ENCODE peak calls at places on chromosomes 7 and 10, in five cellular contexts. P is IMR-90, D is upper lobe of left lung, U is body of pancreas, M is heart left ventricle. C is an unnamed sample.

GRCh38 chr7:28711096-28711495 is 247.0 kb downstream of the TRIL start:
- DNase-seq in U (no peak), D (no peak), P (no peak), M (no peak), C (no peak)

GRCh38 chr10:71598673-71599072 is 120.9 kb downstream of the C10orf105 start:
- DNase-seq in U (peak; percentile 60), D (no peak), P (no peak), M (peak; percentile 74), C (peak; percentile 90)

GRCh38 chr10:4770766-4771553 is 55.0 kb upstream of the AKR1E2 start:
- DNase-seq in D (no peak), U (no peak), M (no peak), P (peak; percentile 98), C (no peak)

GRCh38 chr10:112960151-112960681 is 10.2 kb downstream of the TCF7L2 start:
- DNase-seq in U (no peak), D (no peak), P (no peak), M (no peak), C (peak; percentile 74)

GRCh38 chr10:24255907-24256306 is 47.0 kb downstream of the KIAA1217 start:
- DNase-seq in U (peak; percentile 31), D (no peak), P (no peak), M (peak; percentile 34), C (peak; percentile 85)

GRCh38 chr10:114061148-114061547 is 17.5 kb downstream of the ADRB1 start:
- DNase-seq in P (no peak), M (no peak), U (no peak), D (no peak), C (no peak)

GRCh38 chr7:80859272-80859970 is 59.4 kb downstream of the SEMA3C start:
- DNase-seq in M (peak; percentile 12), P (peak; percentile 48), D (no peak), U (no peak), C (peak; percentile 89)

GRCh38 chr7:27160147-27160545 is 3.7 kb upstream of the HOXA7 start:
- DNase-seq in P (no peak), M (no peak), D (peak; percentile 72), U (peak; percentile 9), C (no peak)

GRCh38 chr10:120108941-120109340 is 216.4 kb downstream of the SEC23IP start:
- DNase-seq in U (no peak), D (no peak), M (no peak), P (no peak), C (no peak)

GRCh38 chr7:39560997-39561396 is 5.2 kb upstream of the YAE1 start:
- DNase-seq in U (no peak), P (no peak), D (no peak), M (no peak), C (no peak)

GRCh38 chr7:77442631-77443420 is 26.7 kb upstream of the GSAP start:
- DNase-seq in D (no peak), M (no peak), P (peak; percentile 50), U (no peak), C (no peak)

GRCh38 chr7:117164578-117164977 is 158.3 kb downstream of the WNT2 start:
- DNase-seq in D (no peak), U (no peak), M (no peak), P (peak; percentile 86), C (no peak)

GRCh38 chr10:133401981-133402725 is 8.2 kb downstream of the MTG1 start:
- DNase-seq in M (no peak), P (no peak), U (no peak), D (peak; percentile 62), C (peak; percentile 85)

GRCh38 chr10:96998329-96998888 is 166.3 kb downstream of the LCOR start:
- DNase-seq in U (peak; percentile 28), M (no peak), P (peak; percentile 87), D (no peak), C (no peak)

GRCh38 chr7:134826105-134826504 is 46.7 kb downstream of the CALD1 start:
- DNase-seq in P (peak; percentile 91), M (peak; percentile 59), U (no peak), D (no peak), C (no peak)

GRCh38 chr10:44389150-44389549 is 4.3 kb upstream of the CXCL12 start:
- DNase-seq in M (peak; percentile 65), D (no peak), U (peak; percentile 74), P (no peak), C (peak; percentile 81)

GRCh38 chr7:54810401-54810800 is 51.4 kb upstream of the SEC61G start:
- DNase-seq in M (no peak), P (peak; percentile 29), D (no peak), U (no peak), C (no peak)

GRCh38 chr7:55573526-55573925 is 1.2 kb upstream of the VOPP1 start:
- DNase-seq in U (no peak), M (no peak), P (peak; percentile 55), D (no peak), C (no peak)

DNA sequence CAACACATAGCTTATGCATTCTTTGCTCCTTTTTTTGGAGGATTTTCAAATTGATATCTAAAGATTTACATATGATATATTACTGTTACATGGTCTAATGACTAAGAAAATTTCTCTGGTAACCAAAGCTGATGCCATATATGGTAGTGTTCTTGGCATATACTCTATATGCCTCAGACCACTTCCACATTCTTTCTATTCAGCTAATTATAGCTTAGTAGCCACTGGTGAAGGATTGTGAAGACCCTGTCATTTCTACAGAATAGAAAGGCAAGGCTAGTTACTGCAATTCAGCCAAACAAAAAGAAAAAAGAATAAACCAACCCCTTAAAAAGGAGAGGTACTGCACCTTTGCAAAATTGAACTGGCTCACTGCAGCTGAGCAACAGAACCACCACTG is 3.7 kb downstream of the PURB start:
- DNase-seq in D (no peak), U (no peak), P (peak; percentile 88), M (no peak), C (no peak)
- TF ChIP-seq POLR2A in D (no peak), U (no peak), P (peak; percentile 48), M (no peak), C (no peak)

GRCh38 chr10:79404231-79404609 is 41.2 kb downstream of the ZCCHC24 start:
- DNase-seq in U (peak; percentile 35), M (peak; percentile 82), D (no peak), P (peak; percentile 76), C (peak; percentile 95)

GRCh38 chr10:79403441-79404230 is 41.8 kb downstream of the ZCCHC24 start:
- DNase-seq in D (peak; percentile 78), P (no peak), M (peak; percentile 81), U (no peak), C (no peak)

GRCh38 chr10:79405995-79406515 is 39.4 kb downstream of the ZCCHC24 start:
- DNase-seq in M (no peak), D (no peak), P (no peak), U (no peak), C (no peak)

GRCh38 chr10:79405221-79405994 is 40.0 kb downstream of the ZCCHC24 start:
- DNase-seq in P (no peak), U (peak; percentile 12), D (no peak), M (no peak), C (no peak)

GRCh38 chr10:79404690-79405131 is 40.7 kb downstream of the ZCCHC24 start:
- DNase-seq in M (no peak), U (peak; percentile 9), P (no peak), D (no peak), C (peak; percentile 81)
- H3K4me3 ChIP-seq in M (no peak overlapping the region), U (no peak overlapping the region), P (no peak overlapping the region), D (no peak overlapping the region), C (no peak overlapping the region)

GRCh38 chr7:18475488-18475887 is 20.1 kb upstream of the HDAC9 start:
- DNase-seq in P (no peak), D (no peak), U (no peak), M (no peak), C (no peak)
- TF ChIP-seq CTCF in P (no peak), D (no peak), U (no peak), M (no peak), C (no peak)

DNA sequence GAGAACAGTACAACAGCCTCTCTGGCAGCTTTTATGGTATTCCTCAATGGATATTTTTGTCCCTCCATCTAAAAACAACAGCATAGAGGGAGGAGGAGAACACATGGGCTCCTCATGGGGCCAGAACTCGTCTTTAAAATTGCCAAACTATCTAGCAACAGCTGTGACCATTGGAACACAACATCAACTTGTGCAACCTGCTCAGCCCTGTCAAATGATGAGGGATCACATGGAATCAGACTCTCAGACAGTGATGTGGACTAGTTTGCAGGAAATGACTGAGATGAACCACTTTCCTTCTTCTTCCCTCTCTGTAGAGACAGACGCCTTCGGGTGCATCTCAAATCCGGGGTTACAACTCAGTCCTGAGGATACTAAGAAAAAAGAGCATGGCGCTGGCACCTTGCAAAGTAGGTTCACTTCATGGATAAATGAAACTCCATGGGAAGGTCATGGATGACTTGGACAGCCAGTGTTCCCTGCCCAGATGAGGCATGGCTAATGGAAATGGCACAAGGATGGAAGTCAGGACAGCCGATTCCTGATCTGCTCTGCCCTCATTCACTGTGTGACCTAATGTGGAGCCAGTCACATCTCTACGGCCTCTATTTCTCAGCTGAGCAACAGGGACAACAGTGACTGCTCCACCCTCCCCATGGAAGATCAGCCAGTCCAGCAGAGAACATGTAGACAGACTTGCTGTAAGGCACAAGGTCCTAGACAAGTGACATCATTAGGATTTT is 24.6 kb upstream of the DGKI start:
- DNase-seq in M (no peak), U (no peak), P (no peak), D (no peak), C (no peak)
- TF ChIP-seq POLR2A in M (no peak), U (no peak), P (no peak), D (no peak), C (no peak)

DNA sequence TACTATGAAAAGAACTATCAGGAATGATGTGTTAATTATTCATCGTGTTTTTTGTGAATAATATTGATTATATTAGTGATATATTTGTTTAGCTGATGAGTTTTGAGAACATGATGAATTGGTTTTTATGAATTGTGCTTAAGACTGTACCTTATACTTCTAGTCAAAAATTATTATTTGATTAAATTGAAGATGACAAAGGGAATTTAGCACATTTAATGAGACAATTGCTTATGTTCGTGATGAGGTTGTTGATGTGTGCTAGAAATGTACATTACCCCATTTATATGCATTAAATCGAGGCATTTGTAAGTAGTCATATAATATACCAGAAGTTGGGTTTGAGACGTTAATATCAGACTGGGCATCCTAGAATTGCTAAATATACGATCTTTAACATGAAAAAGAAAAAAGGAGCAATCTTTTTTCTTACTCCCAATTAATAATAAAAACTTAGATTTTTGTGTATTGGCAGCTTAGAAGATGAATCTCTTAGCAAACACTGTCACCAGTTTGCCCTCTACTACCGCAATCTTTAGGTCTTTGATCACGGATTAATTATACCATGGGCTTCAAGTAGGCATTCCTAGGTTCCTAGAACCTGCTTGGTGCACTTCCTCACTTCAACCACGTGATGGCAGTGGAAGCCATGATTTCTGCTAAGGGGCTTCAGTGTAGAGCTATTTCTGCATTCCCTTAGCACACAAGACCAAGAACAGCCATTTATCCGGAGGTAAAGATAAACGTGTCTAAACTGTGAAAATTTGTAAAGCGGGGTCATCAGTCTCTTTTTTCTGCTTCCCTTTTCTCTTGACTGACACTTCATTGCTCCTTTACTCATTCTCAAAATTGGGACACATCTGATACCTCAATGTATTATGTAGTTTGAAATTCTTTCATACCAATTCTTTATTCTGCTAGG is 1.6 kb downstream of the KLHDC10 start:
- DNase-seq in D (no peak), M (peak; percentile 52), U (peak; percentile 64), P (peak; percentile 90), C (no peak)
- H3K4me3 ChIP-seq in D (peak overlapping the region; percentile 98), M (no peak overlapping the region), U (peak overlapping the region; percentile 99), P (no peak overlapping the region), C (no peak overlapping the region)

GRCh38 chr10:59905066-59905734 is 1.2 kb downstream of the CCDC6 start:
- DNase-seq in U (peak; percentile 46), M (peak; percentile 45), P (peak; percentile 16), D (no peak), C (no peak)

GRCh38 chr10:59905735-59906416 is 480 bp downstream of the CCDC6 start:
- DNase-seq in M (no peak), D (peak; percentile 84), P (no peak), U (no peak), C (peak; percentile 88)

GRCh38 chr10:59907918-59908807 is 1.8 kb upstream of the CCDC6 start:
- DNase-seq in M (peak; percentile 60), P (peak; percentile 85), D (no peak), U (peak; percentile 75), C (peak; percentile 89)

GRCh38 chr10:59907537-59907917 is 1.2 kb upstream of the CCDC6 start:
- DNase-seq in U (no peak), M (no peak), D (no peak), P (no peak), C (no peak)

GRCh38 chr10:59906417-59907202 is at the start of gene CCDC6:
- DNase-seq in P (peak; percentile 90), D (peak; percentile 97), U (peak; percentile 95), M (peak; percentile 93), C (peak; percentile 98)
- TF ChIP-seq CTCF in P (peak; percentile 85), D (peak; percentile 95), U (peak; percentile 96), M (peak; percentile 69), C (no peak)

C was measured in lower leg skin.